ENCODE peak calls at places on chromosome 20, in six cellular contexts. One of them, this sample, is unnamed.

GRCh38 chr20:49450281-49450707 is 32.2 kb downstream of the KCNB1 start:
- DNase-seq in Daoy: peak; percentile 23
- DNase-seq in ovary: no peak
- DNase-seq in iris pigment epithelial cell: no peak
- DNase-seq in HS-5: no peak
- DNase-seq in nucleus accumbens: peak; percentile 12
- DNase-seq in this sample: no peak

GRCh38 chr20:2991532-2991931 is 51.9 kb upstream of the GNRH2 start:
- DNase-seq in HS-5: no peak
- DNase-seq in nucleus accumbens: no peak
- DNase-seq in Daoy: no peak
- DNase-seq in iris pigment epithelial cell: no peak
- DNase-seq in ovary: no peak
- DNase-seq in this sample: no peak

GRCh38 chr20:21396921-21397340 is 395 bp downstream of the NKX2-4 start:
- DNase-seq in iris pigment epithelial cell: no peak
- DNase-seq in ovary: no peak
- DNase-seq in HS-5: no peak
- DNase-seq in Daoy: peak; percentile 43
- DNase-seq in nucleus accumbens: no peak
- DNase-seq in this sample: no peak

GRCh38 chr20:47133809-47134456 is 222.6 kb downstream of the ZMYND8 start:
- DNase-seq in Daoy: peak; percentile 21
- DNase-seq in nucleus accumbens: no peak
- DNase-seq in iris pigment epithelial cell: peak; percentile 86
- DNase-seq in HS-5: no peak
- DNase-seq in ovary: no peak
- DNase-seq in this sample: peak; percentile 39

GRCh38 chr20:59400666-59401065 is 100.3 kb downstream of the EDN3 start:
- DNase-seq in nucleus accumbens: no peak
- DNase-seq in HS-5: no peak
- DNase-seq in iris pigment epithelial cell: no peak
- DNase-seq in Daoy: no peak
- DNase-seq in ovary: no peak
- DNase-seq in this sample: no peak

GRCh38 chr20:44204156-44204831 is 6.3 kb downstream of the OSER1 start:
- DNase-seq in HS-5: peak; percentile 95
- DNase-seq in Daoy: peak; percentile 74
- DNase-seq in iris pigment epithelial cell: peak; percentile 96
- DNase-seq in nucleus accumbens: no peak
- DNase-seq in ovary: no peak
- DNase-seq in this sample: peak; percentile 93

GRCh38 chr20:32509639-32510066 is 75.5 kb downstream of the NOL4L start:
- DNase-seq in iris pigment epithelial cell: peak; percentile 27
- DNase-seq in HS-5: no peak
- DNase-seq in Daoy: peak; percentile 16
- DNase-seq in ovary: no peak
- DNase-seq in nucleus accumbens: no peak
- DNase-seq in this sample: peak; percentile 36

GRCh38 chr20:18004389-18005031 is 35.7 kb downstream of the MGME1 start:
- DNase-seq in Daoy: no peak
- DNase-seq in HS-5: no peak
- DNase-seq in iris pigment epithelial cell: peak; percentile 75
- DNase-seq in nucleus accumbens: no peak
- DNase-seq in ovary: no peak
- DNase-seq in this sample: peak; percentile 16

GRCh38 chr20:53643031-53643832 is 49.6 kb upstream of the ZNF217 start:
- DNase-seq in Daoy: peak; percentile 83
- DNase-seq in ovary: no peak
- DNase-seq in iris pigment epithelial cell: peak; percentile 89
- DNase-seq in HS-5: peak; percentile 100
- DNase-seq in nucleus accumbens: peak; percentile 9
- DNase-seq in this sample: peak; percentile 67

GRCh38 chr20:24971702-24972101 is 20.8 kb downstream of the APMAP start:
- DNase-seq in ovary: no peak
- DNase-seq in HS-5: no peak
- DNase-seq in nucleus accumbens: no peak
- DNase-seq in iris pigment epithelial cell: no peak
- DNase-seq in Daoy: no peak
- DNase-seq in this sample: no peak

GRCh38 chr20:3563548-3564177 is 92.8 kb downstream of the ATRN start:
- DNase-seq in iris pigment epithelial cell: peak; percentile 56
- DNase-seq in ovary: no peak
- DNase-seq in Daoy: peak; percentile 14
- DNase-seq in nucleus accumbens: no peak
- DNase-seq in HS-5: no peak
- DNase-seq in this sample: peak; percentile 30

GRCh38 chr20:57440678-57441509 is 49.7 kb downstream of the RBM38 start:
- DNase-seq in ovary: peak; percentile 82
- DNase-seq in nucleus accumbens: peak; percentile 83
- DNase-seq in Daoy: no peak
- DNase-seq in HS-5: no peak
- DNase-seq in iris pigment epithelial cell: peak; percentile 10
- DNase-seq in this sample: peak; percentile 58

GRCh38 chr20:34016736-34017135 is 23.0 kb downstream of the RALY start:
- DNase-seq in iris pigment epithelial cell: no peak
- DNase-seq in Daoy: no peak
- DNase-seq in HS-5: no peak
- DNase-seq in nucleus accumbens: no peak
- DNase-seq in ovary: no peak
- DNase-seq in this sample: no peak

GRCh38 chr20:10519361-10520048 is 84.4 kb downstream of the SLX4IP start:
- DNase-seq in HS-5: peak; percentile 39
- DNase-seq in iris pigment epithelial cell: peak; percentile 79
- DNase-seq in ovary: no peak
- DNase-seq in nucleus accumbens: no peak
- DNase-seq in Daoy: peak; percentile 62
- DNase-seq in this sample: peak; percentile 55

GRCh38 chr20:4038047-4038459 is 22.7 kb upstream of the RNF24 start:
- DNase-seq in ovary: no peak
- DNase-seq in iris pigment epithelial cell: peak; percentile 75
- DNase-seq in nucleus accumbens: no peak
- DNase-seq in Daoy: peak; percentile 83
- DNase-seq in HS-5: no peak
- DNase-seq in this sample: peak; percentile 93

GRCh38 chr20:62064788-62065668 is 653 bp downstream of the TAF4 start:
- DNase-seq in HS-5: no peak
- DNase-seq in iris pigment epithelial cell: no peak
- DNase-seq in nucleus accumbens: no peak
- DNase-seq in ovary: peak; percentile 53
- DNase-seq in Daoy: peak; percentile 28
- DNase-seq in this sample: no peak

GRCh38 chr20:62715201-62715600 is 6.6 kb downstream of the NTSR1 start:
- DNase-seq in nucleus accumbens: no peak
- DNase-seq in ovary: no peak
- DNase-seq in Daoy: no peak
- DNase-seq in HS-5: no peak
- DNase-seq in iris pigment epithelial cell: no peak
- DNase-seq in this sample: no peak

GRCh38 chr20:13029687-13030510 is 21.1 kb downstream of the SPTLC3 start:
- DNase-seq in iris pigment epithelial cell: peak; percentile 73
- DNase-seq in ovary: no peak
- DNase-seq in Daoy: peak; percentile 94
- DNase-seq in HS-5: peak; percentile 97
- DNase-seq in nucleus accumbens: peak; percentile 13
- DNase-seq in this sample: peak; percentile 95

GRCh38 chr20:47543006-47543431 is 41.3 kb downstream of the NCOA3 start:
- DNase-seq in ovary: no peak
- DNase-seq in Daoy: no peak
- DNase-seq in HS-5: no peak
- DNase-seq in nucleus accumbens: no peak
- DNase-seq in iris pigment epithelial cell: peak; percentile 31
- DNase-seq in this sample: peak; percentile 6

GRCh38 chr20:19566226-19566960 is 191.7 kb upstream of the RIN2 start:
- DNase-seq in iris pigment epithelial cell: peak; percentile 1
- DNase-seq in ovary: no peak
- DNase-seq in HS-5: peak; percentile 18
- DNase-seq in Daoy: no peak
- DNase-seq in nucleus accumbens: no peak
- DNase-seq in this sample: no peak

GRCh38 chr20:431012-431904 is 23.2 kb downstream of the RBCK1 start:
- DNase-seq in ovary: no peak
- DNase-seq in HS-5: no peak
- DNase-seq in nucleus accumbens: peak; percentile 46
- DNase-seq in iris pigment epithelial cell: peak; percentile 67
- DNase-seq in Daoy: peak; percentile 70
- DNase-seq in this sample: peak; percentile 77

GRCh38 chr20:62025832-62026563 is 39.7 kb downstream of the TAF4 start:
- DNase-seq in HS-5: no peak
- DNase-seq in iris pigment epithelial cell: peak; percentile 84
- DNase-seq in Daoy: no peak
- DNase-seq in nucleus accumbens: no peak
- DNase-seq in ovary: no peak
- DNase-seq in this sample: no peak

GRCh38 chr20:14817121-14817520 is 479.7 kb upstream of the FLRT3 start:
- DNase-seq in nucleus accumbens: no peak
- DNase-seq in HS-5: no peak
- DNase-seq in ovary: no peak
- DNase-seq in Daoy: no peak
- DNase-seq in iris pigment epithelial cell: no peak
- DNase-seq in this sample: no peak

GRCh38 chr20:50450961-50451752 is 59.0 kb upstream of the PTPN1 start:
- DNase-seq in iris pigment epithelial cell: peak; percentile 76
- DNase-seq in ovary: no peak
- DNase-seq in nucleus accumbens: no peak
- DNase-seq in HS-5: no peak
- DNase-seq in Daoy: peak; percentile 30
- DNase-seq in this sample: peak; percentile 40

GRCh38 chr20:58058421-58059140 is 169.9 kb downstream of the ANKRD60 start:
- DNase-seq in iris pigment epithelial cell: no peak
- DNase-seq in ovary: no peak
- DNase-seq in Daoy: no peak
- DNase-seq in nucleus accumbens: no peak
- DNase-seq in HS-5: no peak
- DNase-seq in this sample: no peak

GRCh38 chr20:38563802-38564431 is 17.1 kb upstream of the ADIG start:
- DNase-seq in HS-5: no peak
- DNase-seq in nucleus accumbens: no peak
- DNase-seq in Daoy: no peak
- DNase-seq in ovary: no peak
- DNase-seq in iris pigment epithelial cell: no peak
- DNase-seq in this sample: no peak

GRCh38 chr20:59667981-59668515 is 63.7 kb downstream of the PHACTR3 start:
- DNase-seq in ovary: no peak
- DNase-seq in nucleus accumbens: no peak
- DNase-seq in HS-5: no peak
- DNase-seq in iris pigment epithelial cell: no peak
- DNase-seq in Daoy: no peak
- DNase-seq in this sample: no peak

GRCh38 chr20:50142812-50143211 is 10.7 kb downstream of the PEDS1 start:
- DNase-seq in iris pigment epithelial cell: no peak
- DNase-seq in Daoy: no peak
- DNase-seq in HS-5: no peak
- DNase-seq in nucleus accumbens: no peak
- DNase-seq in ovary: no peak
- DNase-seq in this sample: no peak

GRCh38 chr20:22093122-22093521 is 387.7 kb downstream of the PAX1 start:
- DNase-seq in HS-5: no peak
- DNase-seq in Daoy: no peak
- DNase-seq in nucleus accumbens: no peak
- DNase-seq in ovary: no peak
- DNase-seq in iris pigment epithelial cell: no peak
- DNase-seq in this sample: no peak

GRCh38 chr20:44848254-44849015 is 37.1 kb upstream of the YWHAB start:
- DNase-seq in HS-5: peak; percentile 24
- DNase-seq in Daoy: no peak
- DNase-seq in nucleus accumbens: no peak
- DNase-seq in ovary: no peak
- DNase-seq in iris pigment epithelial cell: no peak
- DNase-seq in this sample: no peak

GRCh38 chr20:31707994-31708744 is 14.5 kb downstream of the BCL2L1 start:
- DNase-seq in nucleus accumbens: peak; percentile 29
- DNase-seq in Daoy: no peak
- DNase-seq in HS-5: no peak
- DNase-seq in ovary: no peak
- DNase-seq in iris pigment epithelial cell: no peak
- DNase-seq in this sample: no peak

GRCh38 chr20:12455152-12455551 is 537.5 kb downstream of the BTBD3 start:
- DNase-seq in HS-5: no peak
- DNase-seq in iris pigment epithelial cell: no peak
- DNase-seq in ovary: no peak
- DNase-seq in nucleus accumbens: no peak
- DNase-seq in Daoy: no peak
- DNase-seq in this sample: no peak

GRCh38 chr20:16701296-16701695 is 28.5 kb upstream of the SNRPB2 start:
- DNase-seq in HS-5: no peak
- DNase-seq in iris pigment epithelial cell: no peak
- DNase-seq in Daoy: no peak
- DNase-seq in ovary: no peak
- DNase-seq in nucleus accumbens: no peak
- DNase-seq in this sample: peak; percentile 16

GRCh38 chr20:38338849-38339520 is 7.3 kb upstream of the LBP start:
- DNase-seq in nucleus accumbens: no peak
- DNase-seq in HS-5: no peak
- DNase-seq in iris pigment epithelial cell: no peak
- DNase-seq in ovary: no peak
- DNase-seq in Daoy: no peak
- DNase-seq in this sample: no peak

GRCh38 chr20:5531318-5532081 is 214.7 kb upstream of the PROKR2 start:
- DNase-seq in HS-5: no peak
- DNase-seq in nucleus accumbens: no peak
- DNase-seq in iris pigment epithelial cell: peak; percentile 81
- DNase-seq in ovary: no peak
- DNase-seq in Daoy: no peak
- DNase-seq in this sample: peak; percentile 40

This sample was measured in H4.